ENCODE peak calls at places on chromosomes 1 and 21, in four cellular contexts. T, C, J and E are unnamed samples.

GRCh38 chr21:31161157-31161556 is 122.9 kb upstream of the KRTAP19-8 start:
- ATAC-seq in J (no peak), T (no peak), C (no peak), E (no peak)

GRCh38 chr1:116157096-116157495 is 45.9 kb downstream of the MAB21L3 start:
- ATAC-seq in J (no peak), T (no peak), C (no peak), E (no peak)

GRCh38 chr1:218301217-218301616 is 16.1 kb downstream of the RRP15 start:
- ATAC-seq in J (no peak), T (no peak), C (no peak), E (no peak)

GRCh38 chr1:156661932-156662587 is 15.1 kb downstream of the NES start:
- ATAC-seq in C (no peak), J (no peak), T (no peak), E (no peak)

GRCh38 chr1:53547321-53547720 is 88.1 kb downstream of the DMRTB1 start:
- ATAC-seq in T (no peak), J (no peak), C (no peak), E (no peak)

GRCh38 chr1:15289251-15289651 is 42.2 kb downstream of the FHAD1 start:
- ATAC-seq in T (no peak), J (no peak), C (no peak), E (no peak)

GRCh38 chr1:39255212-39255611 is 50.7 kb downstream of the MACF1 start:
- ATAC-seq in C (no peak), T (no peak), J (peak; percentile 33), E (no peak)

GRCh38 chr1:207789386-207789785 is 37.5 kb downstream of the CD46 start:
- ATAC-seq in J (no peak), C (no peak), T (no peak), E (no peak)

GRCh38 chr1:77533660-77534295 is 148.7 kb downstream of the ZZZ3 start:
- ATAC-seq in T (peak; percentile 66), J (peak; percentile 71), C (peak; percentile 69), E (no peak)

GRCh38 chr1:145956776-145957442 is 908 bp downstream of the LIX1L start:
- ATAC-seq in J (no peak), C (no peak), T (no peak), E (no peak)

GRCh38 chr1:111596499-111596898 is 23.1 kb upstream of the RAP1A start:
- ATAC-seq in T (no peak), C (no peak), J (no peak), E (no peak)

GRCh38 chr1:239814306-239814881 is 277.3 kb upstream of the FMN2 start:
- ATAC-seq in J (no peak), T (no peak), C (peak; percentile 65), E (peak; percentile 84)

GRCh38 chr1:45752441-45753052 is 2.1 kb upstream of the IPP start:
- ATAC-seq in T (no peak), J (no peak), C (no peak), E (no peak)

GRCh38 chr21:43768868-43769167 is 7.3 kb downstream of the CSTB start:
- ATAC-seq in T (no peak), J (no peak), C (no peak), E (no peak)

GRCh38 chr1:93993731-93994130 is 84.5 kb upstream of the GCLM start:
- ATAC-seq in C (no peak), T (no peak), J (no peak), E (no peak)

GRCh38 chr1:21750841-21751240 is 32.1 kb downstream of the USP48 start:
- ATAC-seq in C (no peak), T (no peak), J (no peak), E (no peak)

GRCh38 chr1:225447649-225448048 is 19.8 kb upstream of the LBR start:
- ATAC-seq in T (peak; percentile 2), C (peak; percentile 80), J (peak; percentile 23), E (peak; percentile 78)

GRCh38 chr1:203281033-203281432 is 24.3 kb upstream of the BTG2 start:
- ATAC-seq in T (no peak), J (no peak), C (no peak), E (no peak)

GRCh38 chr1:223708651-223709268 is 3.6 kb upstream of the CAPN2 start:
- ATAC-seq in C (no peak), J (no peak), T (no peak), E (no peak)

GRCh38 chr1:223711173-223711572 is 1.2 kb upstream of the CAPN2 start:
- ATAC-seq in J (no peak), C (no peak), T (no peak), E (no peak)

GRCh38 chr1:223711838-223712183 is 528 bp upstream of the CAPN2 start:
- ATAC-seq in C (no peak), T (no peak), J (no peak), E (no peak)

GRCh38 chr1:223709598-223709997 is 2.7 kb upstream of the CAPN2 start:
- ATAC-seq in T (no peak), C (no peak), J (no peak), E (no peak)

GRCh38 chr1:223710179-223711133 is 1.9 kb upstream of the CAPN2 start:
- ATAC-seq in T (no peak), C (no peak), J (no peak), E (no peak)
- H3K4me1 ChIP-seq in T (peaks cover 69% of the 10 kb centered on the region), C (peaks cover 1% of the 10 kb centered on the region), J (peaks cover 48% of the 10 kb centered on the region), E (peaks cover 74% of the 10 kb centered on the region)

GRCh38 chr1:9078949-9079500 is 9.6 kb upstream of the SLC2A5 start:
- ATAC-seq in J (no peak), C (no peak), T (no peak), E (no peak)

GRCh38 chr1:9079980-9080703 is 10.7 kb upstream of the SLC2A5 start:
- ATAC-seq in C (no peak), J (no peak), T (no peak), E (no peak)

GRCh38 chr1:9080704-9081291 is 11.4 kb upstream of the SLC2A5 start:
- ATAC-seq in T (peak; percentile 35), J (no peak), C (no peak), E (no peak)

GRCh38 chr1:9081473-9081872 is 12.0 kb upstream of the SLC2A5 start:
- ATAC-seq in J (no peak), C (no peak), T (no peak), E (no peak)

DNA sequence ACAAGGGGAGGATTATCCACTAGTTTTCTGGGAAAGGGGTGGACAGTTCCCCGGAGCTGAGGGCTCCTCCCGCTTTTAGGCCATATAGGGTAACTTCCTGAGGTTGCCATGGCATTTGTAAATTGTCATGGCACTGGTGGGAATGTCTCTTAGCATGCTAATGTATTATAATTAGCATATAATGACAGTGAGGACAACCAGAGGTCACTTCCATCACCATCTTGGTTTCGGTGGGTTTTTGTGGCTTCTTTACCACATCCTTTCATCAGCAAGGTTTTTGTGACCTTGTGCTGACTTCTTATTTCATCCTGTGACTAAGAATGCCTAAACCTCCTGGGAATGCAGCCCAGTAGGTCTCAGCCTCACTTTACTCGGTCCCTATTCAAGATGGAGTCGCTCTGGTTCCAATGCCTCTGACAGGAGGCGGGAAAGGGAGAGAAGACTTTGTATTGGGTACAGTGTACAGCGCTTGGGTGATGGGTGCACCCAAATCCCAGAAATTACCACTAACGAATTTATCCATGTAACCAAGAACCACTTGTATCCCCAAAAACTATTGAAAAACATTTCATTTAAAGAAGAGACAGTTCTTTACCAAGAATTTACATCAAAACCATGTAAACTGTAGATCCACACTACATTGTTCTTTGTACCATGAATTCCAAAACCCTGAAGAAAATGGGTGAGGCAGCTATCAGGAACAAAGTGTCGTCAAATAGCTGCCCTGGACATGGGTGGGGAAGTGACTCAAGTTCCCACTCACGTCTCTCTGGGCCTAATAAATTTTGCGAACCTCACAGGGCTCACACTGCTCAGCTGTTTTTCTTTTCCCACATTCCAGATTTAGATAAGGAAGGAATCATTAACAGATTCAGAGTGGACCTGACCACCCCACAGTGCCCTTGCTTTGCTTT is 8.9 kb upstream of the SLC2A5 start:
- ATAC-seq in T (peak; percentile 36), J (no peak), C (no peak), E (no peak)
- H3K4me1 ChIP-seq in T (peaks cover 11% of the 10 kb centered on the region), J (no peaks in the 10 kb centered on the region), C (no peaks in the 10 kb centered on the region), E (no peaks in the 10 kb centered on the region)

GRCh38 chr1:169121146-169121923 is 14.8 kb downstream of the ATP1B1 start:
- ATAC-seq in T (no peak), J (no peak), C (no peak), E (no peak)

GRCh38 chr1:169124459-169124858 is 18.0 kb downstream of the ATP1B1 start:
- ATAC-seq in C (no peak), J (no peak), T (peak; percentile 62), E (no peak)

GRCh38 chr1:169120066-169120465 is 13.6 kb downstream of the ATP1B1 start:
- ATAC-seq in C (no peak), T (no peak), J (no peak), E (no peak)

GRCh38 chr1:169126335-169126734 is 19.8 kb downstream of the ATP1B1 start:
- ATAC-seq in C (no peak), T (no peak), J (no peak), E (no peak)

GRCh38 chr1:169122976-169123375 is 16.5 kb downstream of the ATP1B1 start:
- ATAC-seq in J (no peak), T (no peak), C (no peak), E (no peak)
- H3K4me1 ChIP-seq in J (peaks cover 13% of the 10 kb centered on the region), T (peaks cover 9% of the 10 kb centered on the region), C (no peaks in the 10 kb centered on the region), E (peaks cover 14% of the 10 kb centered on the region)

DNA sequence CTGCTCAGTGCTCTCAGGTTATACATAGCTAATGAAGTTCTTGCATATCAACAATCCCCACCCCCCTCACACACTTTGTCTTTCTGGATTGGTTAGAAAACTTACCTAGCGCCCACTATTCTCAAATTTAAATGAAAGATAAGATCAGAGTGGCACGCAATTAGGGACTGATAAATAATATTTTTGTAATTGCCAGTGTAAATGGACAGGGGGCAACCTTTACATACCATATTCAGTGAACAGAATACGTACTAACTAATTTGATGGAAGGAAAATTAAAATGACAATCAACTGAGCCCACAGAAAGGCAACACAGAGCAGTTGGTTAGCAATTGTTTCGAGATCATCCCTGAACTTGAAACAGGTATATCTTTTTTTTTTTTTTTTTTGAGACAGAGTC is 11.7 kb downstream of the SELL start:
- ATAC-seq in T (no peak), C (no peak), J (no peak), E (no peak)
- H3K4me1 ChIP-seq in T (peaks cover 12% of the 10 kb centered on the region), C (no peaks in the 10 kb centered on the region), J (no peaks in the 10 kb centered on the region), E (no peaks in the 10 kb centered on the region)

GRCh38 chr1:109216662-109217061 is 2.9 kb downstream of the SARS1 start:
- ATAC-seq in T (no peak), J (no peak), C (no peak), E (no peak)
- H3K4me1 ChIP-seq in T (peaks cover 38% of the 10 kb centered on the region), J (peaks cover 18% of the 10 kb centered on the region), C (peaks cover 9% of the 10 kb centered on the region), E (peaks cover 45% of the 10 kb centered on the region)